ENCODE peak calls at places on chromosome X, in six cellular contexts. One of them, this sample, is unnamed.

GRCh38 chrX:116272328-116272727 is 101.8 kb downstream of the AGTR2 start:
- DNase-seq in ovary: no peak
- DNase-seq in spleen: no peak
- DNase-seq in right lobe of liver: no peak
- DNase-seq in Peyer's patch: no peak
- DNase-seq in tibial nerve: no peak
- DNase-seq in this sample: no peak

GRCh38 chrX:108439434-108439883 is at the start of gene COL4A5:
- DNase-seq in spleen: no peak
- DNase-seq in right lobe of liver: peak; percentile 41
- DNase-seq in tibial nerve: no peak
- DNase-seq in ovary: peak; percentile 58
- DNase-seq in Peyer's patch: no peak
- DNase-seq in this sample: no peak

GRCh38 chrX:644304-645023 is 13.9 kb downstream of the SHOX start:
- DNase-seq in ovary: no peak
- DNase-seq in tibial nerve: no peak
- DNase-seq in right lobe of liver: peak; percentile 21
- DNase-seq in spleen: no peak
- DNase-seq in Peyer's patch: peak; percentile 55
- DNase-seq in this sample: no peak

GRCh38 chrX:139844163-139844562 is 88.7 kb downstream of the ATP11C start:
- DNase-seq in spleen: no peak
- DNase-seq in tibial nerve: no peak
- DNase-seq in Peyer's patch: no peak
- DNase-seq in ovary: no peak
- DNase-seq in right lobe of liver: no peak
- DNase-seq in this sample: no peak

GRCh38 chrX:9279271-9279596 is 185.6 kb upstream of the TBL1X start:
- DNase-seq in right lobe of liver: no peak
- DNase-seq in ovary: no peak
- DNase-seq in tibial nerve: no peak
- DNase-seq in spleen: no peak
- DNase-seq in Peyer's patch: no peak
- DNase-seq in this sample: no peak

GRCh38 chrX:49184294-49185061 is 1.7 kb downstream of the PRICKLE3 start:
- DNase-seq in ovary: peak; percentile 97
- DNase-seq in tibial nerve: peak; percentile 89
- DNase-seq in right lobe of liver: peak; percentile 66
- DNase-seq in spleen: peak; percentile 89
- DNase-seq in Peyer's patch: peak; percentile 90
- DNase-seq in this sample: no peak

GRCh38 chrX:150085881-150086280 is 147.6 kb upstream of the EOLA2 start:
- DNase-seq in Peyer's patch: no peak
- DNase-seq in right lobe of liver: no peak
- DNase-seq in spleen: no peak
- DNase-seq in tibial nerve: no peak
- DNase-seq in ovary: no peak
- DNase-seq in this sample: no peak

GRCh38 chrX:103362504-103362903 is 6.2 kb downstream of the TCEAL9 start:
- DNase-seq in right lobe of liver: no peak
- DNase-seq in Peyer's patch: no peak
- DNase-seq in tibial nerve: no peak
- DNase-seq in spleen: no peak
- DNase-seq in ovary: no peak
- DNase-seq in this sample: no peak

GRCh38 chrX:20743054-20743453 is 476.3 kb upstream of the RPS6KA3 start:
- DNase-seq in right lobe of liver: no peak
- DNase-seq in spleen: no peak
- DNase-seq in ovary: no peak
- DNase-seq in Peyer's patch: no peak
- DNase-seq in tibial nerve: no peak
- DNase-seq in this sample: no peak

GRCh38 chrX:104211187-104211586 is 43.5 kb downstream of the ESX1 start:
- DNase-seq in spleen: no peak
- DNase-seq in tibial nerve: no peak
- DNase-seq in right lobe of liver: no peak
- DNase-seq in ovary: no peak
- DNase-seq in Peyer's patch: no peak
- DNase-seq in this sample: no peak

GRCh38 chrX:153944800-153945150 is 332 bp upstream of the RENBP start:
- DNase-seq in spleen: no peak
- DNase-seq in right lobe of liver: no peak
- DNase-seq in tibial nerve: no peak
- DNase-seq in ovary: no peak
- DNase-seq in Peyer's patch: no peak
- DNase-seq in this sample: no peak

GRCh38 chrX:153948002-153948466 is 3.6 kb upstream of the RENBP start:
- DNase-seq in Peyer's patch: no peak
- DNase-seq in tibial nerve: no peak
- DNase-seq in ovary: no peak
- DNase-seq in spleen: no peak
- DNase-seq in right lobe of liver: no peak
- DNase-seq in this sample: no peak

GRCh38 chrX:153945956-153946909 is 1.8 kb upstream of the RENBP start:
- DNase-seq in tibial nerve: no peak
- DNase-seq in spleen: no peak
- DNase-seq in Peyer's patch: no peak
- DNase-seq in right lobe of liver: no peak
- DNase-seq in ovary: no peak
- DNase-seq in this sample: no peak

GRCh38 chrX:153948847-153949819 is 4.7 kb upstream of the RENBP start:
- DNase-seq in Peyer's patch: no peak
- DNase-seq in spleen: no peak
- DNase-seq in ovary: peak; percentile 55
- DNase-seq in tibial nerve: no peak
- DNase-seq in right lobe of liver: no peak
- DNase-seq in this sample: no peak

DNA sequence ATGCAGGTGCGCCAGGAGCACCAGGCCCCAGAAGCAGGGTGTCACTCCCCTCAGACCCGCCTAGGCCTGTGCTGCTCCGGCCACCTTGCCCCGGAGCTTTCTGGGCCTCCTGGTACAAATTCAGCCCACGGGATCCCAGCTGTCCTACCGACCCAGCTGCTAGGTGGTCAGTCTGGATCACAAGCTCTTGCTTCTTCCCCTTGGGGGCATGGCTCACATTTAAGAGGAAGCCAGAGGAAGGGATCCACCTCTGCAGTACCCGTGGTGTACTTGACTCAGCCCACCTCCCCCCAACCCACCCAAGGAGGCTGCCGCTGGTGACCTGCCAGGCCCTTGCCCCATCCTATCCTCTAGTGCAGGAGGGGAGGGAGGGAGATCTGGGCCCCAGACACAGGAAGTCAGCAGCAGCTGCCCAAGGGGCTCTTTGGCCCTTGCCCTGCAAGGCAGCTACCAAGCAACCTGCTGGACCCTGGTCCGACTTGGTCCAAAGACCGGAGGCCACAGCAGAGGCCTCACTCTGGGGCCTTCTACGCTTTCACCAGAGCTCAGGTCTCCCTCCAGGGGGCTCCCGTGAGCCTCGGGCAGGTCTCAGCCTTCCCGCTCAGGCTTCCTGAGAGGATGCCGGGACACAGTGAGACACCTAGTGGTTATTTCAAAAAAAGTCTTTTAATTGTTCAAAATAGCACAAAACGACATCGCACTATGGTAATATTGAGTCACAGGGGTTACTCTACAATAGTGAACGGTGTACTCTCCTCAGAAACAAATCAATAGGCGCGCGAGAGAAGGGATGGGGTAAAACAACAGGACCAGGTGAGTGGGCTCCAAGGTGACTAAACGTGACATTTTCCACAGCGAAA is 2.7 kb upstream of the RENBP start:
- DNase-seq in spleen: peak; percentile 93
- DNase-seq in tibial nerve: no peak
- DNase-seq in ovary: peak; percentile 66
- DNase-seq in right lobe of liver: peak; percentile 75
- DNase-seq in Peyer's patch: peak; percentile 81
- DNase-seq in this sample: no peak
- H3K27ac ChIP-seq in spleen: peak overlapping the region; percentile 75
- H3K27ac ChIP-seq in tibial nerve: peak overlapping the region; percentile 80
- H3K27ac ChIP-seq in ovary: no peak overlapping the region
- H3K27ac ChIP-seq in right lobe of liver: no peak overlapping the region
- H3K27ac ChIP-seq in Peyer's patch: peak overlapping the region; percentile 65
- H3K27ac ChIP-seq in this sample: no peak overlapping the region

GRCh38 chrX:13147758-13148157 is 103.3 kb upstream of the FAM9C start:
- DNase-seq in spleen: no peak
- DNase-seq in ovary: no peak
- DNase-seq in tibial nerve: no peak
- DNase-seq in right lobe of liver: no peak
- DNase-seq in Peyer's patch: no peak
- DNase-seq in this sample: no peak
- TF ChIP-seq POLR2A in spleen: no peak
- TF ChIP-seq POLR2A in ovary: no peak
- TF ChIP-seq POLR2A in tibial nerve: no peak
- TF ChIP-seq POLR2A in right lobe of liver: no peak
- TF ChIP-seq POLR2A in Peyer's patch: no peak
- TF ChIP-seq POLR2A in this sample: no peak

GRCh38 chrX:106726485-106727437 is at the start of gene RNF128:
- DNase-seq in right lobe of liver: peak; percentile 84
- DNase-seq in ovary: peak; percentile 24
- DNase-seq in tibial nerve: no peak
- DNase-seq in Peyer's patch: peak; percentile 84
- DNase-seq in spleen: peak; percentile 66
- DNase-seq in this sample: no peak
- H3K27ac ChIP-seq in right lobe of liver: peak within 1 kb of the TSS; percentile 49
- H3K27ac ChIP-seq in ovary: no peak within 1 kb of the TSS
- H3K27ac ChIP-seq in tibial nerve: peak within 1 kb of the TSS; percentile 36
- H3K27ac ChIP-seq in Peyer's patch: peak within 1 kb of the TSS; percentile 73
- H3K27ac ChIP-seq in spleen: no peak within 1 kb of the TSS
- H3K27ac ChIP-seq in this sample: peak within 1 kb of the TSS; percentile 75

GRCh38 chrX:40468033-40468979 is 112.5 kb upstream of the ATP6AP2 start:
- DNase-seq in tibial nerve: peak; percentile 17
- DNase-seq in ovary: no peak
- DNase-seq in right lobe of liver: peak; percentile 42
- DNase-seq in Peyer's patch: peak; percentile 46
- DNase-seq in spleen: no peak
- DNase-seq in this sample: no peak
- TF ChIP-seq POLR2A in tibial nerve: no peak
- TF ChIP-seq POLR2A in ovary: no peak
- TF ChIP-seq POLR2A in right lobe of liver: no peak
- TF ChIP-seq POLR2A in Peyer's patch: no peak
- TF ChIP-seq POLR2A in spleen: no peak
- TF ChIP-seq POLR2A in this sample: no peak

DNA sequence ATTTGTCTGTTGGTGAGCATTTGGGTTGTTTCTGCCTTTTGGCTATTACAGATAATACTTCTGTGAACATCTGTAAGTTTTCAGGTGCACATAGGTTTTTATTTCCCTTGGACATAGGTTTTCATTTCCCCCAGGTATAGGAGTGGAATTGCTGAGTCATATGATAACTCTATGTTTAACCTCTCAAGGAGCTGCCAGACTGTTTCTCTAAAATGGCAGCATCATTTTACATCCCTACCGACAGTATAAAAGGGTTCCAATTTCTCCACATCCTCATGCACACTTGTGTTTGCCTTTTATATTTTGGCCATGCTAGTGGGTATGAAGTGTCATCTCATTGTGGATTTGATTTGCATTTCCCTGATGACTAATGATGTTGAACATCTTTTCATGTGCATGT is 53.5 kb downstream of the TMEM164 start:
- DNase-seq in spleen: no peak
- DNase-seq in Peyer's patch: no peak
- DNase-seq in right lobe of liver: no peak
- DNase-seq in tibial nerve: no peak
- DNase-seq in ovary: no peak
- DNase-seq in this sample: no peak
- H3K27ac ChIP-seq in spleen: no peak overlapping the region
- H3K27ac ChIP-seq in Peyer's patch: no peak overlapping the region
- H3K27ac ChIP-seq in right lobe of liver: no peak overlapping the region
- H3K27ac ChIP-seq in tibial nerve: no peak overlapping the region
- H3K27ac ChIP-seq in ovary: no peak overlapping the region
- H3K27ac ChIP-seq in this sample: no peak overlapping the region

GRCh38 chrX:133989993-133990392 is 4.6 kb upstream of the GPC3 start:
- DNase-seq in right lobe of liver: no peak
- DNase-seq in tibial nerve: no peak
- DNase-seq in ovary: no peak
- DNase-seq in Peyer's patch: no peak
- DNase-seq in spleen: no peak
- DNase-seq in this sample: no peak
- TF ChIP-seq POLR2A in right lobe of liver: no peak
- TF ChIP-seq POLR2A in tibial nerve: no peak
- TF ChIP-seq POLR2A in ovary: no peak
- TF ChIP-seq POLR2A in Peyer's patch: no peak
- TF ChIP-seq POLR2A in spleen: no peak
- TF ChIP-seq POLR2A in this sample: no peak

DNA sequence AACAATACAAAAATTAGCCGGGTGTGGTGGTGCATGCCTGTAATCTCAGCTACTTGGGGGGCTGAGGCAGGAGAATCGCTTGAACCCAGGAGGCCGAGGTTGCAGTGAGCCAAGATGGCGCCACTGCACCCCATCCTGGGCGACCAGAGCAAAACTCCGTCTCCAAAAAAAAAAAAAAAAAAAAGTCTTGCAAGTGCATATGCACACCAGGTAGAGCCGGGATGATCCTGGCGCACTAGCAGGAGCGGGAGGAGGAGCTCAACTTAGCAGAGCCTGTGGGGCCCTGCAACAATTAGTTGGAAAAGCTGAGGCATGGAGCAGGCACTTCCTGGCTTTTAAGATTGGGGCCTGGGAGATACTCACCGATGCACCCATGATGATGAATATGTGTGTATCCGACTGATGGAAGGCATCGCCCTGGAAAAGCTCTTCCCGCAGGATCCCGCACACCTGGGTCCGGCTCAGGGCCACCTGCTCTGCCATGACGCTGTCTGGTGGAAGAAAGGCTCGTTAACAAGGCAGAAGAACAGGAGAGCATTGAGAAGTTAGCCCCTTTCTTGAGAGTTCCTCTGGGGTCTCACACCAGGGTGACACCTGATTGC is 872 bp downstream of the G6PD start:
- DNase-seq in right lobe of liver: no peak
- DNase-seq in spleen: peak; percentile 74
- DNase-seq in tibial nerve: no peak
- DNase-seq in ovary: no peak
- DNase-seq in Peyer's patch: no peak
- DNase-seq in this sample: no peak
- H3K27ac ChIP-seq in right lobe of liver: no peak overlapping the region
- H3K27ac ChIP-seq in spleen: peak overlapping the region; percentile 93
- H3K27ac ChIP-seq in tibial nerve: no peak overlapping the region
- H3K27ac ChIP-seq in ovary: no peak overlapping the region
- H3K27ac ChIP-seq in Peyer's patch: no peak overlapping the region
- H3K27ac ChIP-seq in this sample: peak overlapping the region; percentile 88

This sample was measured in esophagus squamous epithelium.